ENCODE peak calls at places on chromosomes 2 and 18, in six cellular contexts. B is heart left ventricle, O is AG10803, Y is brain microvascular endothelial cell, D is endothelial cell, S is GM20000. N is an unnamed sample.

GRCh38 chr2:189865836-189866235 is 81.6 kb downstream of the PMS1 start:
- DNase-seq in B (no peak), O (peak; percentile 38), Y (no peak), D (no peak), S (no peak), N (no peak)

GRCh38 chr2:10924441-10924840 is 12.7 kb downstream of the KCNF1 start:
- DNase-seq in B (no peak), O (peak; percentile 37), Y (no peak), D (no peak), S (no peak), N (no peak)

GRCh38 chr2:64604929-64605550 is 48.7 kb downstream of the SERTAD2 start:
- DNase-seq in B (no peak), O (peak; percentile 92), Y (no peak), D (no peak), S (no peak), N (no peak)

GRCh38 chr18:36296591-36297418 is 708 bp upstream of the FHOD3 start:
- DNase-seq in B (peak; percentile 76), O (peak; percentile 87), Y (peak; percentile 64), D (peak; percentile 82), S (peak; percentile 62), N (peak; percentile 66)

GRCh38 chr2:177281400-177282021 is 17.0 kb upstream of the NFE2L2 start:
- DNase-seq in B (no peak), O (peak; percentile 33), Y (no peak), D (no peak), S (peak; percentile 15), N (no peak)

GRCh38 chr18:38525039-38525438 is 959.4 kb upstream of the CELF4 start:
- DNase-seq in B (no peak), O (no peak), Y (no peak), D (no peak), S (no peak), N (no peak)

GRCh38 chr2:152534460-152535131 is 182.7 kb downstream of the PRPF40A start:
- DNase-seq in B (no peak), O (peak; percentile 37), Y (no peak), D (no peak), S (no peak), N (no peak)

GRCh38 chr2:175004980-175005832 is at the start of gene CHN1:
- DNase-seq in B (peak; percentile 87), O (peak; percentile 78), Y (peak; percentile 49), D (peak; percentile 85), S (peak; percentile 75), N (peak; percentile 75)

GRCh38 chr2:152407204-152407721 is 72.3 kb downstream of the FMNL2 start:
- DNase-seq in B (peak; percentile 33), O (peak; percentile 54), Y (peak; percentile 53), D (peak; percentile 31), S (peak; percentile 68), N (peak; percentile 59)

GRCh38 chr18:78101091-78101490 is 851.4 kb downstream of the GALR1 start:
- DNase-seq in B (no peak), O (no peak), Y (no peak), D (no peak), S (no peak), N (no peak)

GRCh38 chr2:71385008-71385407 is 53.4 kb downstream of the ZNF638 start:
- DNase-seq in B (no peak), O (peak; percentile 73), Y (peak; percentile 63), D (no peak), S (no peak), N (no peak)

GRCh38 chr2:146709004-146709403 is 1135.8 kb upstream of the ACVR2A start:
- DNase-seq in B (no peak), O (no peak), Y (no peak), D (no peak), S (no peak), N (no peak)

GRCh38 chr2:212979799-212980198 is 171.6 kb downstream of the IKZF2 start:
- DNase-seq in B (no peak), O (no peak), Y (no peak), D (no peak), S (no peak), N (no peak)

GRCh38 chr18:31498450-31499156 is 626 bp downstream of the DSG2 start:
- DNase-seq in B (no peak), O (no peak), Y (no peak), D (no peak), S (peak; percentile 56), N (no peak)

GRCh38 chr2:216041438-216041837 is 28.1 kb upstream of the MREG start:
- DNase-seq in B (no peak), O (no peak), Y (no peak), D (no peak), S (no peak), N (no peak)

GRCh38 chr2:98747888-98748287 is 17.0 kb upstream of the MGAT4A start:
- DNase-seq in B (no peak), O (no peak), Y (no peak), D (no peak), S (no peak), N (no peak)

GRCh38 chr2:217068677-217069250 is 208.9 kb upstream of the TNP1 start:
- DNase-seq in B (no peak), O (no peak), Y (no peak), D (no peak), S (no peak), N (no peak)

GRCh38 chr2:224973112-224974016 is 68.9 kb downstream of the DOCK10 start:
- DNase-seq in B (no peak), O (peak; percentile 31), Y (no peak), D (no peak), S (no peak), N (no peak)

GRCh38 chr18:39149211-39149806 is 1583.7 kb upstream of the CELF4 start:
- DNase-seq in B (no peak), O (no peak), Y (no peak), D (no peak), S (no peak), N (no peak)

GRCh38 chr2:12274591-12274990 is 442.1 kb upstream of the TRIB2 start:
- DNase-seq in B (no peak), O (no peak), Y (no peak), D (no peak), S (no peak), N (no peak)

GRCh38 chr2:39123436-39123999 is 2.7 kb upstream of the SOS1 start:
- DNase-seq in B (no peak), O (no peak), Y (no peak), D (no peak), S (no peak), N (no peak)

GRCh38 chr2:172995323-172996244 is 80.1 kb upstream of the MAP3K20 start:
- DNase-seq in B (peak; percentile 41), O (peak; percentile 96), Y (peak; percentile 80), D (no peak), S (no peak), N (no peak)

GRCh38 chr2:166463640-166464039 is 30.4 kb downstream of the SCN7A start:
- DNase-seq in B (no peak), O (no peak), Y (no peak), D (no peak), S (no peak), N (no peak)

GRCh38 chr2:223860809-223861738 is 23.7 kb upstream of the AP1S3 start:
- DNase-seq in B (no peak), O (peak; percentile 81), Y (peak; percentile 74), D (no peak), S (no peak), N (no peak)

GRCh38 chr2:215657844-215658243 is 222.0 kb upstream of the FN1 start:
- DNase-seq in B (no peak), O (peak; percentile 91), Y (peak; percentile 97), D (no peak), S (no peak), N (no peak)

GRCh38 chr2:831225-831536 is 119.5 kb upstream of the SNTG2 start:
- DNase-seq in B (no peak), O (no peak), Y (no peak), D (no peak), S (no peak), N (no peak)

GRCh38 chr2:182573553-182573952 is 142.5 kb upstream of the DNAJC10 start:
- DNase-seq in B (no peak), O (no peak), Y (no peak), D (no peak), S (no peak), N (no peak)

GRCh38 chr2:48496867-48497266 is 33.1 kb upstream of the STON1 start:
- DNase-seq in B (no peak), O (peak; percentile 76), Y (peak; percentile 94), D (no peak), S (no peak), N (no peak)

GRCh38 chr2:121368155-121368554 is 83.2 kb upstream of the TFCP2L1 start:
- DNase-seq in B (no peak), O (no peak), Y (no peak), D (no peak), S (no peak), N (no peak)

GRCh38 chr2:1371066-1371465 is 42.2 kb upstream of the TPO start:
- DNase-seq in B (no peak), O (no peak), Y (no peak), D (no peak), S (no peak), N (no peak)

GRCh38 chr2:237859082-237859433 is 365 bp upstream of the RAMP1 start:
- DNase-seq in B (no peak), O (no peak), Y (no peak), D (no peak), S (peak; percentile 28), N (no peak)

GRCh38 chr2:73177645-73178255 is 24.6 kb upstream of the NOTO start:
- DNase-seq in B (no peak), O (no peak), Y (no peak), D (no peak), S (peak; percentile 19), N (no peak)
- TF ChIP-seq CTCF in B (no peak), O (no peak), Y (no peak), D (no peak), S (no peak), N (no peak)

GRCh38 chr2:100043891-100044255 is 98.5 kb downstream of the AFF3 start:
- DNase-seq in B (no peak), O (no peak), Y (no peak), D (no peak), S (no peak), N (no peak)

GRCh38 chr2:100043246-100043890 is 99.0 kb downstream of the AFF3 start:
- DNase-seq in B (no peak), O (no peak), Y (no peak), D (no peak), S (no peak), N (no peak)

GRCh38 chr2:100041946-100042345 is 100.4 kb downstream of the AFF3 start:
- DNase-seq in B (no peak), O (no peak), Y (no peak), D (no peak), S (no peak), N (no peak)

GRCh38 chr2:100042559-100042958 is 99.8 kb downstream of the AFF3 start:
- DNase-seq in B (no peak), O (no peak), Y (no peak), D (no peak), S (no peak), N (no peak)

GRCh38 chr2:100046961-100047950 is 95.1 kb downstream of the AFF3 start:
- DNase-seq in B (no peak), O (no peak), Y (no peak), D (no peak), S (no peak), N (no peak)
- TF ChIP-seq CTCF in B (no peak), O (no peak), Y (no peak), D (no peak), S (no peak), N (no peak)

GRCh38 chr18:23587220-23587642 is 925 bp upstream of the NPC1 start:
- DNase-seq in B (no peak), O (no peak), Y (no peak), D (no peak), S (no peak), N (no peak)
- TF ChIP-seq CTCF in B (no peak), O (no peak), Y (no peak), D (no peak), S (no peak), N (no peak)

GRCh38 chr2:179768765-179769164 is 92.6 kb downstream of the ZNF385B start:
- DNase-seq in B (peak; percentile 22), O (peak; percentile 6), Y (peak; percentile 20), D (no peak), S (no peak), N (no peak)
- TF ChIP-seq CTCF in B (no peak), O (no peak), Y (no peak), D (no peak), S (no peak), N (no peak)

N was measured in GM13976.